ENCODE peak calls at places on chromosomes 3 and 15, in five cellular contexts. One of them, this sample, is unnamed.

GRCh38 chr15:38307251-38307650 is 54.6 kb downstream of the SPRED1 start:
- DNase-seq in H1: no peak
- DNase-seq in trophoblast cell: no peak
- DNase-seq in mesenchymal stem cell: no peak
- DNase-seq in neuronal stem cell: no peak
- DNase-seq in this sample: no peak

GRCh38 chr3:107633327-107634141 is 110.8 kb downstream of the BBX start:
- DNase-seq in trophoblast cell: no peak
- DNase-seq in H1: no peak
- DNase-seq in mesenchymal stem cell: no peak
- DNase-seq in neuronal stem cell: no peak
- DNase-seq in this sample: no peak

GRCh38 chr3:9251055-9251786 is 1.8 kb upstream of the SRGAP3 start:
- DNase-seq in mesenchymal stem cell: no peak
- DNase-seq in neuronal stem cell: no peak
- DNase-seq in H1: no peak
- DNase-seq in trophoblast cell: no peak
- DNase-seq in this sample: peak; percentile 22

GRCh38 chr3:14467723-14468620 is 65.6 kb downstream of the SLC6A6 start:
- DNase-seq in neuronal stem cell: peak; percentile 36
- DNase-seq in mesenchymal stem cell: peak; percentile 48
- DNase-seq in H1: no peak
- DNase-seq in trophoblast cell: peak; percentile 24
- DNase-seq in this sample: peak; percentile 52

GRCh38 chr3:129182390-129183180 is 1.1 kb downstream of the CNBP start:
- DNase-seq in trophoblast cell: no peak
- DNase-seq in mesenchymal stem cell: peak; percentile 52
- DNase-seq in neuronal stem cell: no peak
- DNase-seq in H1: no peak
- DNase-seq in this sample: no peak

GRCh38 chr3:150511096-150511670 is 35.1 kb downstream of the SERP1 start:
- DNase-seq in mesenchymal stem cell: no peak
- DNase-seq in trophoblast cell: no peak
- DNase-seq in neuronal stem cell: no peak
- DNase-seq in H1: no peak
- DNase-seq in this sample: no peak

GRCh38 chr15:99682455-99682854 is 50.8 kb downstream of the LYSMD4 start:
- DNase-seq in trophoblast cell: no peak
- DNase-seq in H1: no peak
- DNase-seq in mesenchymal stem cell: peak; percentile 82
- DNase-seq in neuronal stem cell: no peak
- DNase-seq in this sample: no peak

GRCh38 chr15:63028442-63029110 is 14.0 kb upstream of the TPM1 start:
- DNase-seq in trophoblast cell: no peak
- DNase-seq in H1: no peak
- DNase-seq in neuronal stem cell: no peak
- DNase-seq in mesenchymal stem cell: no peak
- DNase-seq in this sample: no peak

GRCh38 chr3:186141776-186142175 is 32.9 kb upstream of the ETV5 start:
- DNase-seq in H1: no peak
- DNase-seq in mesenchymal stem cell: no peak
- DNase-seq in trophoblast cell: no peak
- DNase-seq in neuronal stem cell: no peak
- DNase-seq in this sample: no peak

GRCh38 chr15:70636540-70637165 is 126.7 kb downstream of the UACA start:
- DNase-seq in H1: no peak
- DNase-seq in mesenchymal stem cell: peak; percentile 37
- DNase-seq in trophoblast cell: no peak
- DNase-seq in neuronal stem cell: no peak
- DNase-seq in this sample: peak; percentile 46

GRCh38 chr3:23761440-23761896 is 44.3 kb upstream of the UBE2E1 start:
- DNase-seq in trophoblast cell: no peak
- DNase-seq in mesenchymal stem cell: peak; percentile 67
- DNase-seq in neuronal stem cell: no peak
- DNase-seq in H1: no peak
- DNase-seq in this sample: peak; percentile 66

GRCh38 chr15:49830411-49830810 is 209.6 kb downstream of the DTWD1 start:
- DNase-seq in mesenchymal stem cell: peak; percentile 46
- DNase-seq in trophoblast cell: peak; percentile 6
- DNase-seq in H1: no peak
- DNase-seq in neuronal stem cell: no peak
- DNase-seq in this sample: no peak

GRCh38 chr3:62238431-62238830 is 134.9 kb downstream of the FEZF2 start:
- DNase-seq in mesenchymal stem cell: no peak
- DNase-seq in H1: no peak
- DNase-seq in trophoblast cell: no peak
- DNase-seq in neuronal stem cell: no peak
- DNase-seq in this sample: no peak

GRCh38 chr3:18007980-18008379 is 265.5 kb upstream of the TBC1D5 start:
- DNase-seq in H1: no peak
- DNase-seq in mesenchymal stem cell: no peak
- DNase-seq in trophoblast cell: no peak
- DNase-seq in neuronal stem cell: no peak
- DNase-seq in this sample: no peak

GRCh38 chr3:187624588-187624987 is 45.6 kb downstream of the SST start:
- DNase-seq in trophoblast cell: peak; percentile 11
- DNase-seq in mesenchymal stem cell: no peak
- DNase-seq in neuronal stem cell: no peak
- DNase-seq in H1: no peak
- DNase-seq in this sample: no peak

GRCh38 chr15:25738171-25738792 is 124.8 kb downstream of the ATP10A start:
- DNase-seq in mesenchymal stem cell: no peak
- DNase-seq in neuronal stem cell: no peak
- DNase-seq in trophoblast cell: no peak
- DNase-seq in H1: no peak
- DNase-seq in this sample: no peak

GRCh38 chr15:22810735-22811338 is 24.4 kb downstream of the NIPA1 start:
- DNase-seq in H1: no peak
- DNase-seq in mesenchymal stem cell: no peak
- DNase-seq in neuronal stem cell: no peak
- DNase-seq in trophoblast cell: no peak
- DNase-seq in this sample: no peak

GRCh38 chr3:56324473-56324872 is 143.8 kb downstream of the ERC2 start:
- DNase-seq in neuronal stem cell: no peak
- DNase-seq in H1: no peak
- DNase-seq in mesenchymal stem cell: no peak
- DNase-seq in trophoblast cell: no peak
- DNase-seq in this sample: no peak
- H2BK12ac ChIP-seq in neuronal stem cell: no peak overlapping the region
- H2BK12ac ChIP-seq in H1: no peak overlapping the region
- H2BK12ac ChIP-seq in mesenchymal stem cell: peak overlapping the region; percentile 17
- H2BK12ac ChIP-seq in trophoblast cell: no peak overlapping the region
- H2BK12ac ChIP-seq in this sample: no peak overlapping the region

DNA sequence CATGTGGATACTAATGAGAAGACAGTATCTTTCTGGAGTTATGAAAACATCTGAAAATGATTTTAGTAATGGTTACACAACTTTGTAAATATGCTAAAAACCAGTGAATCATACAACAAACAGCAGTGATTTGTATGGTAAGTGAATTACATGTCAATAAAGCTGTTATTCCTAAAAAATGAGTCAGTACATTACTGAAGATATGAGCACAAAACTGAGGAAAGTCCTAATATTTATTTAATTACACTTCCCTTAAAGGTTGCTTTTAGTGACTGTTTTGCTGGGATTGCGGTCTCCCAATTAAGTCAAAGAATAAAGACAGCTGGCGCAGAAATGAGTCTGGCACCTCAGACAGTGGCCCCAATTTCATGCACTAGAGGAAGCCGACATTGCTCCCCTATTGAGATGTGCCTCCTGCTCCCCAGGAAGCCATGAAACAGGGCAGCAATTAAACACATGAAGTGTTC is 50.9 kb upstream of the FSIP1 start:
- DNase-seq in neuronal stem cell: no peak
- DNase-seq in mesenchymal stem cell: no peak
- DNase-seq in H1: no peak
- DNase-seq in trophoblast cell: no peak
- DNase-seq in this sample: no peak
- H2BK5ac ChIP-seq in neuronal stem cell: no peak overlapping the region
- H2BK5ac ChIP-seq in mesenchymal stem cell: no peak overlapping the region
- H2BK5ac ChIP-seq in H1: no peak overlapping the region
- H2BK5ac ChIP-seq in trophoblast cell: no peak overlapping the region
- H2BK5ac ChIP-seq in this sample: no peak overlapping the region

GRCh38 chr15:52228928-52229327 is 37.7 kb upstream of the GNB5 start:
- DNase-seq in trophoblast cell: peak; percentile 97
- DNase-seq in mesenchymal stem cell: no peak
- DNase-seq in H1: peak; percentile 51
- DNase-seq in neuronal stem cell: no peak
- DNase-seq in this sample: peak; percentile 81
- H2BK12ac ChIP-seq in trophoblast cell: no peak overlapping the region
- H2BK12ac ChIP-seq in mesenchymal stem cell: no peak overlapping the region
- H2BK12ac ChIP-seq in H1: no peak overlapping the region
- H2BK12ac ChIP-seq in neuronal stem cell: no peak overlapping the region
- H2BK12ac ChIP-seq in this sample: no peak overlapping the region

DNA sequence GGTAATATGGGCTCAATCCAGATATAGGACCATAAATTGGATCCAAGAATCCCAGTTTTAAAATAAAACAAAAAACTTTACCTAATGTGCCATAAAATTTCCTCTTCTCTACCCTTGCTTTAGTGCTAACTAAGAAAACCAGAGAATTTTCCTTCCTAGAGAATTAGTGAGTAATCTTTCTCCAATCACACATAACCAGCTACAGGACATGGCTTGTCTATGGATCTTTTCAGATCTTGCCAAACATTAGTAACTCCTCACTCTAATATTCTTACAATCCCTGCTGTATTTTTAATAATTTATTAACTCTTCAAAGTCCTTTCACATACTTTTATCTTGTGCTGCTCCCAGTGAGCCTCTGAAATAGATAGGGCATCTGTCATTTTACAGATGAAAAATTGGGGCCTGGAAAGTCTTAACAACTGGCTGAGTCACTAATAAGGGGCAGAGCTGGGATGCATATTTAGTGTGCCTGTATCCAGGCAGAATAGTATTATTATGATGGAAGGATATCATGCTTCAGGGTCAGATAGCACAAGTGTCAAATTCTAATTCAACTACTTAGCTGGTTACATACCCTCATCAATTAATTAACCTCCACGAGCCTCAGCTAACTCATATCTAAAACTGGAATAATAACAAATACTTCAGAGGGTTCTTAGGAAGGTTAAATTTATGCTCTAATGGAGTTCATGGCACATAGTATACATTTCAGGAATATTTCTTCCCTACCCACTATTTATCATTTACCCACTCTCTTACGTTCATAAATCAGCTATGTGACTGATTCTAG is 5.6 kb downstream of the ZBED2 start:
- DNase-seq in mesenchymal stem cell: no peak
- DNase-seq in neuronal stem cell: no peak
- DNase-seq in H1: no peak
- DNase-seq in trophoblast cell: no peak
- DNase-seq in this sample: no peak
- H2BK5ac ChIP-seq in mesenchymal stem cell: no peak overlapping the region
- H2BK5ac ChIP-seq in neuronal stem cell: no peak overlapping the region
- H2BK5ac ChIP-seq in H1: no peak overlapping the region
- H2BK5ac ChIP-seq in trophoblast cell: no peak overlapping the region
- H2BK5ac ChIP-seq in this sample: no peak overlapping the region

This sample was measured in H9.